ENCODE peak calls at places on chromosome 16, in eight cellular contexts. One of them, this sample, is unnamed.

GRCh38 chr16:57994778-57995177 is 5.7 kb downstream of the ZNF319 start:
- DNase-seq in AG10803: peak
- DNase-seq in effector memory CD4-positive, alpha-beta T cell: peak
- DNase-seq in CD8-positive, alpha-beta T cell: peak
- DNase-seq in Peyer's patch: no peak
- DNase-seq in tibial artery: peak
- DNase-seq in skeletal muscle cell: no peak
- DNase-seq in esophagus squamous epithelium: no peak
- DNase-seq in this sample: no peak

GRCh38 chr16:49701867-49702494 is 153.9 kb downstream of the ZNF423 start:
- DNase-seq in CD8-positive, alpha-beta T cell: no peak
- DNase-seq in skeletal muscle cell: peak
- DNase-seq in Peyer's patch: no peak
- DNase-seq in effector memory CD4-positive, alpha-beta T cell: no peak
- DNase-seq in tibial artery: peak
- DNase-seq in esophagus squamous epithelium: no peak
- DNase-seq in AG10803: peak
- DNase-seq in this sample: no peak

GRCh38 chr16:81429045-81429521 is 15.5 kb upstream of the CMIP start:
- DNase-seq in Peyer's patch: no peak
- DNase-seq in esophagus squamous epithelium: no peak
- DNase-seq in AG10803: peak
- DNase-seq in effector memory CD4-positive, alpha-beta T cell: no peak
- DNase-seq in CD8-positive, alpha-beta T cell: no peak
- DNase-seq in tibial artery: no peak
- DNase-seq in skeletal muscle cell: no peak
- DNase-seq in this sample: no peak

GRCh38 chr16:46721885-46722284 is 26.3 kb downstream of the MYLK3 start:
- DNase-seq in tibial artery: no peak
- DNase-seq in esophagus squamous epithelium: no peak
- DNase-seq in effector memory CD4-positive, alpha-beta T cell: no peak
- DNase-seq in AG10803: no peak
- DNase-seq in Peyer's patch: no peak
- DNase-seq in CD8-positive, alpha-beta T cell: no peak
- DNase-seq in skeletal muscle cell: no peak
- DNase-seq in this sample: no peak

GRCh38 chr16:46745594-46745993 is 2.5 kb downstream of the MYLK3 start:
- DNase-seq in CD8-positive, alpha-beta T cell: no peak
- DNase-seq in esophagus squamous epithelium: no peak
- DNase-seq in skeletal muscle cell: no peak
- DNase-seq in tibial artery: no peak
- DNase-seq in Peyer's patch: no peak
- DNase-seq in AG10803: no peak
- DNase-seq in effector memory CD4-positive, alpha-beta T cell: no peak
- DNase-seq in this sample: no peak

GRCh38 chr16:8739151-8739550 is 58.3 kb downstream of the TMEM186 start:
- DNase-seq in skeletal muscle cell: no peak
- DNase-seq in Peyer's patch: no peak
- DNase-seq in AG10803: no peak
- DNase-seq in esophagus squamous epithelium: no peak
- DNase-seq in effector memory CD4-positive, alpha-beta T cell: no peak
- DNase-seq in CD8-positive, alpha-beta T cell: no peak
- DNase-seq in tibial artery: no peak
- DNase-seq in this sample: no peak

GRCh38 chr16:52383640-52384292 is 163.2 kb downstream of the TOX3 start:
- DNase-seq in esophagus squamous epithelium: no peak
- DNase-seq in skeletal muscle cell: no peak
- DNase-seq in Peyer's patch: no peak
- DNase-seq in tibial artery: no peak
- DNase-seq in CD8-positive, alpha-beta T cell: no peak
- DNase-seq in effector memory CD4-positive, alpha-beta T cell: no peak
- DNase-seq in AG10803: no peak
- DNase-seq in this sample: no peak

GRCh38 chr16:89615596-89616090 is 2.2 kb downstream of the DPEP1 start:
- DNase-seq in esophagus squamous epithelium: no peak
- DNase-seq in tibial artery: no peak
- DNase-seq in effector memory CD4-positive, alpha-beta T cell: no peak
- DNase-seq in AG10803: no peak
- DNase-seq in CD8-positive, alpha-beta T cell: no peak
- DNase-seq in Peyer's patch: no peak
- DNase-seq in skeletal muscle cell: no peak
- DNase-seq in this sample: no peak

GRCh38 chr16:12531937-12532336 is 271.8 kb downstream of the CPPED1 start:
- DNase-seq in Peyer's patch: no peak
- DNase-seq in CD8-positive, alpha-beta T cell: no peak
- DNase-seq in effector memory CD4-positive, alpha-beta T cell: no peak
- DNase-seq in AG10803: peak
- DNase-seq in skeletal muscle cell: no peak
- DNase-seq in tibial artery: no peak
- DNase-seq in esophagus squamous epithelium: no peak
- DNase-seq in this sample: no peak

GRCh38 chr16:35210681-35211433 is 1751.4 kb downstream of the TP53TG3F start:
- DNase-seq in effector memory CD4-positive, alpha-beta T cell: no peak
- DNase-seq in skeletal muscle cell: no peak
- DNase-seq in esophagus squamous epithelium: no peak
- DNase-seq in CD8-positive, alpha-beta T cell: no peak
- DNase-seq in Peyer's patch: no peak
- DNase-seq in AG10803: no peak
- DNase-seq in tibial artery: no peak
- DNase-seq in this sample: no peak

GRCh38 chr16:82412770-82413169 is 214.0 kb upstream of the CDH13 start:
- DNase-seq in tibial artery: no peak
- DNase-seq in CD8-positive, alpha-beta T cell: no peak
- DNase-seq in Peyer's patch: no peak
- DNase-seq in skeletal muscle cell: no peak
- DNase-seq in effector memory CD4-positive, alpha-beta T cell: no peak
- DNase-seq in esophagus squamous epithelium: no peak
- DNase-seq in AG10803: no peak
- DNase-seq in this sample: no peak

GRCh38 chr16:10920726-10921427 is 21.4 kb downstream of the DEXI start:
- DNase-seq in Peyer's patch: no peak
- DNase-seq in tibial artery: no peak
- DNase-seq in skeletal muscle cell: no peak
- DNase-seq in esophagus squamous epithelium: no peak
- DNase-seq in effector memory CD4-positive, alpha-beta T cell: no peak
- DNase-seq in CD8-positive, alpha-beta T cell: no peak
- DNase-seq in AG10803: no peak
- DNase-seq in this sample: no peak

GRCh38 chr16:14427371-14427948 is 202.6 kb downstream of the PARN start:
- DNase-seq in effector memory CD4-positive, alpha-beta T cell: no peak
- DNase-seq in esophagus squamous epithelium: no peak
- DNase-seq in skeletal muscle cell: no peak
- DNase-seq in CD8-positive, alpha-beta T cell: no peak
- DNase-seq in AG10803: peak
- DNase-seq in tibial artery: no peak
- DNase-seq in Peyer's patch: no peak
- DNase-seq in this sample: no peak

GRCh38 chr16:87278191-87279093 is 38.8 kb downstream of the C16orf95 start:
- DNase-seq in AG10803: peak
- DNase-seq in tibial artery: peak
- DNase-seq in CD8-positive, alpha-beta T cell: no peak
- DNase-seq in esophagus squamous epithelium: no peak
- DNase-seq in skeletal muscle cell: peak
- DNase-seq in Peyer's patch: peak
- DNase-seq in effector memory CD4-positive, alpha-beta T cell: no peak
- DNase-seq in this sample: peak

GRCh38 chr16:75593825-75594820 is 27.9 kb downstream of the GABARAPL2 start:
- DNase-seq in skeletal muscle cell: no peak
- DNase-seq in Peyer's patch: no peak
- DNase-seq in CD8-positive, alpha-beta T cell: no peak
- DNase-seq in effector memory CD4-positive, alpha-beta T cell: no peak
- DNase-seq in tibial artery: no peak
- DNase-seq in esophagus squamous epithelium: no peak
- DNase-seq in AG10803: peak
- DNase-seq in this sample: peak

GRCh38 chr16:66728117-66728787 is 23.2 kb downstream of the DYNC1LI2 start:
- DNase-seq in skeletal muscle cell: no peak
- DNase-seq in AG10803: peak
- DNase-seq in Peyer's patch: no peak
- DNase-seq in CD8-positive, alpha-beta T cell: no peak
- DNase-seq in tibial artery: no peak
- DNase-seq in effector memory CD4-positive, alpha-beta T cell: no peak
- DNase-seq in esophagus squamous epithelium: no peak
- DNase-seq in this sample: no peak

GRCh38 chr16:55510185-55510805 is 1.4 kb downstream of the LPCAT2 start:
- DNase-seq in skeletal muscle cell: no peak
- DNase-seq in effector memory CD4-positive, alpha-beta T cell: no peak
- DNase-seq in CD8-positive, alpha-beta T cell: no peak
- DNase-seq in AG10803: no peak
- DNase-seq in esophagus squamous epithelium: no peak
- DNase-seq in Peyer's patch: no peak
- DNase-seq in tibial artery: no peak
- DNase-seq in this sample: no peak

GRCh38 chr16:21599994-21600773 is 807 bp downstream of the METTL9 start:
- DNase-seq in tibial artery: no peak
- DNase-seq in esophagus squamous epithelium: no peak
- DNase-seq in effector memory CD4-positive, alpha-beta T cell: no peak
- DNase-seq in AG10803: no peak
- DNase-seq in CD8-positive, alpha-beta T cell: no peak
- DNase-seq in Peyer's patch: no peak
- DNase-seq in skeletal muscle cell: no peak
- DNase-seq in this sample: no peak

GRCh38 chr16:89921699-89922476 is 1.3 kb upstream of the TUBB3 start:
- DNase-seq in Peyer's patch: peak
- DNase-seq in tibial artery: peak
- DNase-seq in AG10803: peak
- DNase-seq in CD8-positive, alpha-beta T cell: no peak
- DNase-seq in effector memory CD4-positive, alpha-beta T cell: no peak
- DNase-seq in esophagus squamous epithelium: no peak
- DNase-seq in skeletal muscle cell: peak
- DNase-seq in this sample: peak

GRCh38 chr16:85235988-85236831 is 123.9 kb upstream of the CIBAR2 start:
- DNase-seq in CD8-positive, alpha-beta T cell: no peak
- DNase-seq in Peyer's patch: no peak
- DNase-seq in skeletal muscle cell: no peak
- DNase-seq in effector memory CD4-positive, alpha-beta T cell: no peak
- DNase-seq in AG10803: no peak
- DNase-seq in tibial artery: peak
- DNase-seq in esophagus squamous epithelium: no peak
- DNase-seq in this sample: no peak
- H3K4me3 ChIP-seq in CD8-positive, alpha-beta T cell: no peak
- H3K4me3 ChIP-seq in Peyer's patch: peak
- H3K4me3 ChIP-seq in skeletal muscle cell: peak
- H3K4me3 ChIP-seq in effector memory CD4-positive, alpha-beta T cell: no peak
- H3K4me3 ChIP-seq in AG10803: peak
- H3K4me3 ChIP-seq in tibial artery: peak
- H3K4me3 ChIP-seq in esophagus squamous epithelium: no peak
- H3K4me3 ChIP-seq in this sample: peak

GRCh38 chr16:17940584-17940983 is 396.0 kb downstream of the NPIPA8 start:
- DNase-seq in skeletal muscle cell: no peak
- DNase-seq in esophagus squamous epithelium: no peak
- DNase-seq in tibial artery: no peak
- DNase-seq in CD8-positive, alpha-beta T cell: no peak
- DNase-seq in AG10803: no peak
- DNase-seq in Peyer's patch: no peak
- DNase-seq in effector memory CD4-positive, alpha-beta T cell: no peak
- DNase-seq in this sample: no peak

GRCh38 chr16:17938546-17938945 is 398.0 kb downstream of the NPIPA8 start:
- DNase-seq in AG10803: no peak
- DNase-seq in Peyer's patch: no peak
- DNase-seq in skeletal muscle cell: no peak
- DNase-seq in effector memory CD4-positive, alpha-beta T cell: no peak
- DNase-seq in tibial artery: no peak
- DNase-seq in esophagus squamous epithelium: no peak
- DNase-seq in CD8-positive, alpha-beta T cell: no peak
- DNase-seq in this sample: no peak

GRCh38 chr16:17942067-17942466 is 394.5 kb downstream of the NPIPA8 start:
- DNase-seq in esophagus squamous epithelium: no peak
- DNase-seq in effector memory CD4-positive, alpha-beta T cell: no peak
- DNase-seq in CD8-positive, alpha-beta T cell: no peak
- DNase-seq in AG10803: no peak
- DNase-seq in skeletal muscle cell: no peak
- DNase-seq in Peyer's patch: no peak
- DNase-seq in tibial artery: no peak
- DNase-seq in this sample: no peak

GRCh38 chr16:17939052-17939673 is 397.4 kb downstream of the NPIPA8 start:
- DNase-seq in AG10803: no peak
- DNase-seq in skeletal muscle cell: no peak
- DNase-seq in CD8-positive, alpha-beta T cell: no peak
- DNase-seq in esophagus squamous epithelium: no peak
- DNase-seq in Peyer's patch: no peak
- DNase-seq in tibial artery: no peak
- DNase-seq in effector memory CD4-positive, alpha-beta T cell: no peak
- DNase-seq in this sample: no peak

DNA sequence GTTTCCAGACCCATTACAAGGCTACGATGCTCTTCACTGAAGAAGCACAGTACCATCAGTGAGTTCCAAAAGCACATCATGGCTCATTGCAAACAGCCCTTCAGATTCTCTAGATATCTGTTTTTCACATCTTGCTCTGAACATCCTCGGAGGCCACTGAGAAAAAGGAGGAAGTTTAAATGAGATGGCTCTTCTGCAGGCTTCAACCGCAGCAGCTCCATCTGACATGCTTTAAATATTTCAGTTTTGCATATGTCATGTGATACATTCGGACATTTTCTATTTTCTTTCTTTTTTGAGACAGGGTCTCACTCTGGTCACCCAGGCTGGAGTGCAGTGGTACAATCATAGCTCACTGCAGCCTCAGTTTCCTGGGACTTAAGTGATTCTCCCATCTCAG is 396.8 kb downstream of the NPIPA8 start:
- DNase-seq in tibial artery: no peak
- DNase-seq in effector memory CD4-positive, alpha-beta T cell: no peak
- DNase-seq in Peyer's patch: no peak
- DNase-seq in skeletal muscle cell: no peak
- DNase-seq in AG10803: no peak
- DNase-seq in CD8-positive, alpha-beta T cell: no peak
- DNase-seq in esophagus squamous epithelium: no peak
- DNase-seq in this sample: no peak
- H3K4me3 ChIP-seq in tibial artery: no peak
- H3K4me3 ChIP-seq in effector memory CD4-positive, alpha-beta T cell: no peak
- H3K4me3 ChIP-seq in Peyer's patch: no peak
- H3K4me3 ChIP-seq in skeletal muscle cell: no peak
- H3K4me3 ChIP-seq in AG10803: no peak
- H3K4me3 ChIP-seq in CD8-positive, alpha-beta T cell: no peak
- H3K4me3 ChIP-seq in esophagus squamous epithelium: no peak
- H3K4me3 ChIP-seq in this sample: no peak

GRCh38 chr16:825298-826061 is 24.9 kb upstream of the GNG13 start:
- DNase-seq in AG10803: peak
- DNase-seq in skeletal muscle cell: no peak
- DNase-seq in esophagus squamous epithelium: no peak
- DNase-seq in Peyer's patch: no peak
- DNase-seq in effector memory CD4-positive, alpha-beta T cell: no peak
- DNase-seq in CD8-positive, alpha-beta T cell: no peak
- DNase-seq in tibial artery: no peak
- DNase-seq in this sample: no peak
- H3K4me3 ChIP-seq in AG10803: no peak
- H3K4me3 ChIP-seq in skeletal muscle cell: peak
- H3K4me3 ChIP-seq in esophagus squamous epithelium: no peak
- H3K4me3 ChIP-seq in Peyer's patch: no peak
- H3K4me3 ChIP-seq in effector memory CD4-positive, alpha-beta T cell: no peak
- H3K4me3 ChIP-seq in CD8-positive, alpha-beta T cell: no peak
- H3K4me3 ChIP-seq in tibial artery: peak
- H3K4me3 ChIP-seq in this sample: peak

DNA sequence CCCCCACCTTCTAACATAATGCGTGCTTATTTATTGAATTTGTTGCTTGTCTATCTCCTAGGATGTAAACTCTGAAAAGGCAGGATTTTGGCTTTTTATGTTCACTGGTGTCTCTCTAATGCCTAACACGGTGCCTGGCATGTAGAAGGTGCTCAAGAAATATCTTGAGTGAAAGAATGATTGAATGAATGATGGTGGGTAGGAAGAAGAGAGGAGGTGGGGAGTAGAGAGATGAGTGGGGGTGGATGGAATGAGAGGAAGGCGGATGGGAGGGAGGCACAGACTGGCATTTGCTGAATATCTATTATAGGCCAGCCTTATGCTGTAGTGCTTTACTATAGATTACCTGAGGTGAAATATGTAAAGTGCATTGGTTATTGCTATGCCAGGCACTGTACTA is 2.3 kb downstream of the PRSS36 start:
- DNase-seq in tibial artery: no peak
- DNase-seq in esophagus squamous epithelium: no peak
- DNase-seq in skeletal muscle cell: no peak
- DNase-seq in CD8-positive, alpha-beta T cell: no peak
- DNase-seq in Peyer's patch: no peak
- DNase-seq in AG10803: no peak
- DNase-seq in effector memory CD4-positive, alpha-beta T cell: no peak
- DNase-seq in this sample: no peak
- H3K4me3 ChIP-seq in tibial artery: no peak
- H3K4me3 ChIP-seq in esophagus squamous epithelium: no peak
- H3K4me3 ChIP-seq in skeletal muscle cell: no peak
- H3K4me3 ChIP-seq in CD8-positive, alpha-beta T cell: no peak
- H3K4me3 ChIP-seq in Peyer's patch: no peak
- H3K4me3 ChIP-seq in AG10803: no peak
- H3K4me3 ChIP-seq in effector memory CD4-positive, alpha-beta T cell: no peak
- H3K4me3 ChIP-seq in this sample: no peak